ENCODE peak calls at places on chromosomes 13 and 19, in four cellular contexts. I is AG09319, G is PC-3, C is astrocyte. L is an unnamed sample.

GRCh38 chr13:26980099-26981031 is 191.2 kb downstream of the USP12 start:
- DNase-seq in I (no peak), G (no peak), C (no peak), L (no peak)

GRCh38 chr19:4266253-4267000 is 12.6 kb upstream of the SHD start:
- DNase-seq in I (no peak), G (no peak), C (no peak), L (no peak)

GRCh38 chr19:4878491-4878968 is 11.1 kb upstream of the PLIN3 start:
- DNase-seq in I (no peak), G (no peak), C (no peak), L (no peak)

GRCh38 chr13:34967851-34968562 is 25.9 kb downstream of the NBEA start:
- DNase-seq in I (no peak), G (peak), C (peak), L (no peak)

GRCh38 chr13:44132710-44133109 is 240.9 kb upstream of the SERP2 start:
- DNase-seq in I (no peak), G (peak), C (peak), L (peak)

GRCh38 chr19:1355258-1355973 is 28.3 kb upstream of the NDUFS7 start:
- DNase-seq in I (no peak), G (peak), C (no peak), L (no peak)

GRCh38 chr13:34654203-34654602 is 287.9 kb upstream of the NBEA start:
- DNase-seq in I (no peak), G (no peak), C (peak), L (peak)

GRCh38 chr13:40874138-40874776 is 84.8 kb downstream of the SLC25A15 start:
- DNase-seq in I (no peak), G (no peak), C (no peak), L (no peak)

GRCh38 chr19:55136399-55137102 is 12.5 kb downstream of the TNNT1 start:
- DNase-seq in I (no peak), G (no peak), C (no peak), L (no peak)

GRCh38 chr19:49165111-49165750 is 7.6 kb downstream of the TRPM4 start:
- DNase-seq in I (no peak), G (peak), C (peak), L (no peak)

GRCh38 chr19:18940791-18941627 is at the start of gene HOMER3:
- DNase-seq in I (peak), G (peak), C (no peak), L (peak)
- TF ChIP-seq CTCF in I (peak), G (no peak), C (no peak), L (peak)

DNA sequence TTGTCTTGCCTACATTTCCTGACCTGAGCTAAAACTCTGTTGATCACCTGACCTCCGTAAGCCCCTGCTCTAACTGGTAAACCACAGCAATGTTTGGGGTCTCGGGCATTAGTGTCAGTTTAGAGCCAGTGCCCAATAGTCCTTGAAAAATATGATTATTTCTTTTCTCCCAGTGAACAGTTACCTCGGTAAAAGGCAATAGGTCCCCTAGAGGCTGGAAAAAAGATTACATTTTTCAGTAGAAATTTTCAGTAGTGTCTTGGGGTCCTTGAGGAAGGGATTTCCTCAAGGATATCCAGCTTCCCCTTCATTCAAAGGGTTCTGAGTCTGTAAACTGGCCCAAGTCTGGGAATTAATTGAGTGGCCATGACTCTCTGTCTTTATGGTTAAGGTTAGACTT is 177.5 kb downstream of the SLC7A1 start:
- DNase-seq in I (no peak), G (no peak), C (no peak), L (no peak)
- TF ChIP-seq CTCF in I (no peak), G (peak), C (no peak), L (peak)

GRCh38 chr19:6866646-6867255 is 20.6 kb upstream of the ADGRE1 start:
- DNase-seq in I (no peak), G (peak), C (no peak), L (no peak)

GRCh38 chr19:6856749-6857372 is 30.5 kb upstream of the ADGRE1 start:
- DNase-seq in I (no peak), G (no peak), C (no peak), L (no peak)

GRCh38 chr19:6862673-6863078 is 24.7 kb upstream of the ADGRE1 start:
- DNase-seq in I (peak), G (peak), C (peak), L (peak)

GRCh38 chr19:6865849-6866248 is 21.5 kb upstream of the ADGRE1 start:
- DNase-seq in I (no peak), G (no peak), C (no peak), L (no peak)

DNA sequence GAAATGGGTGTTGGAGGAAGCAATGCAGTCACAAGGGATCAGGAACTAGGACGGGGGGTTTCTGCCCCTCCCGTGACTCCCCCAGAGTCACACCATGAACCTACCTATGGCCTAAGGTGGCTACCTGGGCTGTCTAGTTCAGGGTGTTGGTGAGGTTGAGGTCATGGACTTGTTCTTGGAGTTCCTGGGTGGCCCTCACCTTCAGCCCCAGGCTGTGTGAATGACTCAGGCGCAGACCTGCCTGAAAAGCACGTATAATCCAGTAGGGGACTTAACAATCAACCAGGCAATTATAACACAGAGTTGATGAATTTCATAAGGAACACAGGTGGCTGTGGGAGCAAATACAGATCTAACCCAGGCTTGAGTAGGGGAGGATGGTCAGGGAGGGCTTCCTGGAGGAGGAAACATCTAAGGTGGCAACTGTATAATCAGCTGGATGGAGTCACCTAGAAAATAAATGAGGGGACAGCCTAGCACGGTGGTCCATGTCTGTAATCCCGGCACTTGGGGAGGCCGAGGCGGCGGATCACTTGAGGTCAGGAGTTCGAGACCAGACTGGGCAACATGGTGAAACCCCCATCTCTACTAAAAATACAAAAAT is 25.6 kb upstream of the ADGRE1 start:
- DNase-seq in I (no peak), G (peak), C (no peak), L (no peak)
- TF ChIP-seq CTCF in I (no peak), G (no peak), C (no peak), L (no peak)

GRCh38 chr19:34985249-34986022 is 14.7 kb upstream of the GRAMD1A start:
- DNase-seq in I (no peak), G (no peak), C (peak), L (no peak)
- TF ChIP-seq CTCF in I (no peak), G (no peak), C (no peak), L (no peak)

GRCh38 chr19:41296323-41296935 is 13.5 kb upstream of the CCDC97 start:
- DNase-seq in I (no peak), G (peak), C (no peak), L (no peak)

GRCh38 chr19:41299755-41300089 is 10.2 kb upstream of the CCDC97 start:
- DNase-seq in I (no peak), G (no peak), C (peak), L (peak)

GRCh38 chr19:41298327-41298964 is 11.5 kb upstream of the CCDC97 start:
- DNase-seq in I (peak), G (no peak), C (peak), L (peak)

GRCh38 chr19:41299046-41299754 is 10.8 kb upstream of the CCDC97 start:
- DNase-seq in I (no peak), G (no peak), C (no peak), L (no peak)

DNA sequence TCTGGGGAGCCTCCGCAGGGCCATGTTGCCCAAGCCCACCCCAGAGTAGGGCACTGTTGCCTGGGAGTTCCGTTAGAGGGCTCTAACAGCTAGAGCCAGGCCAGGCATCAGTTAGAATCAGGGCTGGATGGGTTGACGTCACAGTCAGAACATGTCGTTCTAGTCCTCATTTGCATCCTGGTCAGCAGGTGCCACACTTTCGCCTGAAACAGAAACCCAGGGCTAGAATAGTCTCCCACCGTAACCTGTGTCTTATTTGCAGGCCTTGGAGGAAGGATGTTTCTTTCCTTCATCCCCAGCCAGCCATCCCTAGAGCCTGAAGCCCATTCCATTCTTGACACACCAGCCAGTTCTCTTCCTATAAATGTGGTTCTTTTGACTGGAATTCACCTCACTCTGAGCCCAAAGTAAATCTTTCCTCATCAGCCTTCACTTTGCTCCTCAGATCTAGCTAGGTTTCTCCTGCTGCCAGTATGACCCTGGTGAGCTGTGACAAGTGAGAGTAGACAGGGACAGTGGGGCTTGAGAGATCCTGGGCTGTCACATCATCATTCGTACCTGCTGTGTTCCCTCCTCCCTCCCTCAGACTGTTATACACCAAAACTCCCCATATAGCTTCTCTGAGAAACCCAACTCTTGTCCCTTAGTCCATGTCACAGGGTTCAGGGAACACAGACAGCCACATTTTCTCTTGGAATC is 12.2 kb upstream of the CCDC97 start:
- DNase-seq in I (no peak), G (no peak), C (no peak), L (no peak)
- TF ChIP-seq CTCF in I (no peak), G (no peak), C (no peak), L (no peak)

GRCh38 chr13:58721273-58721672 is 1089.7 kb downstream of the PCDH17 start:
- DNase-seq in I (no peak), G (no peak), C (no peak), L (no peak)
- TF ChIP-seq CTCF in I (no peak), G (no peak), C (no peak), L (no peak)